ENCODE peak calls at places on chromosomes 6 and 20, in six cellular contexts. R, X, Z, O, Q and J are unnamed samples.

GRCh38 chr6:14224359-14225103 is 107.0 kb downstream of the CD83 start:
- DNase-seq in Q (no peak), O (no peak), R (no peak), X (no peak), Z (no peak), J (no peak)

GRCh38 chr6:29631860-29632731 is 887 bp downstream of the GABBR1 start:
- DNase-seq in Q (no peak), X (no peak), O (peak), Z (peak), R (peak), J (peak)

GRCh38 chr6:84825461-84825860 is 61.1 kb upstream of the TBX18 start:
- DNase-seq in X (no peak), Q (no peak), O (no peak), R (peak), Z (no peak), J (no peak)

GRCh38 chr20:3275966-3276365 is 37.0 kb upstream of the SLC4A11 start:
- DNase-seq in O (no peak), Q (no peak), X (no peak), R (no peak), Z (no peak), J (no peak)

GRCh38 chr6:7590918-7591302 is 912 bp downstream of the SNRNP48 start:
- DNase-seq in Z (no peak), O (no peak), Q (no peak), X (no peak), R (no peak), J (no peak)

GRCh38 chr6:164102701-164103100 is 688.2 kb downstream of the QKI start:
- DNase-seq in X (no peak), O (no peak), Q (no peak), R (no peak), Z (no peak), J (no peak)

GRCh38 chr20:3238616-3239025 is 369 bp downstream of the SLC4A11 start:
- DNase-seq in R (no peak), X (peak), O (no peak), Q (no peak), Z (no peak), J (peak)

GRCh38 chr20:3248993-3249347 is 10.0 kb upstream of the SLC4A11 start:
- DNase-seq in X (no peak), Z (no peak), O (no peak), Q (no peak), R (no peak), J (no peak)

GRCh38 chr6:104161960-104162669 is 697.6 kb downstream of the HACE1 start:
- DNase-seq in Q (no peak), X (no peak), O (no peak), Z (no peak), R (peak), J (no peak)

GRCh38 chr20:61223121-61223520 is 28.9 kb upstream of the CDH4 start:
- DNase-seq in Q (no peak), O (no peak), Z (no peak), R (no peak), X (no peak), J (no peak)